ENCODE peak calls at places on chromosome 12, in five cellular contexts. R is hepatocyte, C is OCI-LY7, Z is SK-N-SH, I is PC-3. Y is an unnamed sample.

GRCh38 chr12:128829870-128830504 is 6.2 kb upstream of the SLC15A4 start:
- DNase-seq in C (peak; percentile 95), Z (no peak), R (no peak), I (peak; percentile 66), Y (no peak)

GRCh38 chr12:25959069-25959961 is 833 bp downstream of the RASSF8 start:
- DNase-seq in R (peak; percentile 76), Z (peak; percentile 27), I (peak; percentile 77), C (no peak), Y (peak; percentile 64)

GRCh38 chr12:127760357-127760756 is 506.6 kb upstream of the TMEM132C start:
- DNase-seq in Z (no peak), C (no peak), I (no peak), R (no peak), Y (no peak)

GRCh38 chr12:115920395-115921183 is 356.9 kb downstream of the MED13L start:
- DNase-seq in C (no peak), I (no peak), Z (no peak), R (no peak), Y (no peak)

GRCh38 chr12:1103632-1104031 is 112.6 kb downstream of the ERC1 start:
- DNase-seq in Z (no peak), I (no peak), R (no peak), C (no peak), Y (no peak)

GRCh38 chr12:42124764-42125371 is 19.8 kb downstream of the GXYLT1 start:
- DNase-seq in Z (no peak), I (no peak), R (no peak), C (no peak), Y (no peak)

GRCh38 chr12:105279460-105280056 is 43.6 kb upstream of the APPL2 start:
- DNase-seq in R (peak; percentile 30), I (no peak), Z (peak; percentile 16), C (peak; percentile 64), Y (peak; percentile 76)

GRCh38 chr12:47863985-47864384 is 40.8 kb downstream of the VDR start:
- DNase-seq in I (no peak), Z (no peak), C (no peak), R (no peak), Y (no peak)

GRCh38 chr12:43306066-43306465 is 245.9 kb downstream of the ADAMTS20 start:
- DNase-seq in C (no peak), I (peak; percentile 89), Z (no peak), R (peak; percentile 31), Y (no peak)

GRCh38 chr12:92784356-92784755 is 81.6 kb downstream of the PLEKHG7 start:
- DNase-seq in Z (no peak), I (no peak), R (no peak), C (no peak), Y (no peak)

GRCh38 chr12:51307655-51308593 is 16.1 kb downstream of the BIN2 start:
- DNase-seq in Z (no peak), R (peak; percentile 64), C (no peak), I (peak; percentile 94), Y (no peak)

GRCh38 chr12:8123124-8123888 is at the start of gene CLEC4A:
- DNase-seq in C (no peak), I (no peak), Z (no peak), R (no peak), Y (no peak)

GRCh38 chr12:58367041-58367440 is 425.7 kb downstream of the ATP23 start:
- DNase-seq in I (peak; percentile 47), C (no peak), Z (no peak), R (no peak), Y (no peak)

GRCh38 chr12:26787125-26787495 is 45.9 kb downstream of the ITPR2 start:
- DNase-seq in Z (peak; percentile 65), R (peak; percentile 11), I (peak; percentile 88), C (no peak), Y (no peak)

GRCh38 chr12:14408208-14408607 is 42.7 kb downstream of the ATF7IP start:
- DNase-seq in I (peak; percentile 15), Z (peak; percentile 13), R (no peak), C (no peak), Y (peak; percentile 81)

GRCh38 chr12:95623554-95624170 is 72.4 kb upstream of the USP44 start:
- DNase-seq in Z (peak; percentile 69), R (peak; percentile 82), C (peak; percentile 51), I (peak; percentile 89), Y (peak; percentile 99)

GRCh38 chr12:25518512-25518911 is 34.6 kb downstream of the LMNTD1 start:
- DNase-seq in I (no peak), R (no peak), Z (no peak), C (no peak), Y (no peak)

GRCh38 chr12:32107376-32108267 is 975 bp downstream of the BICD1 start:
- DNase-seq in I (peak; percentile 61), R (peak; percentile 19), Z (peak; percentile 31), C (peak; percentile 33), Y (peak; percentile 38)

GRCh38 chr12:14841761-14842160 is 1.6 kb downstream of the ART4 start:
- DNase-seq in Z (no peak), C (no peak), I (peak; percentile 79), R (peak; percentile 33), Y (peak; percentile 35)

GRCh38 chr12:49233842-49234526 is 30.9 kb upstream of the TUBA1C start:
- DNase-seq in I (no peak), R (no peak), Z (no peak), C (no peak), Y (peak; percentile 31)

GRCh38 chr12:75721231-75721641 is 209.8 kb upstream of the KRR1 start:
- DNase-seq in C (no peak), Z (no peak), I (no peak), R (no peak), Y (no peak)

GRCh38 chr12:58529897-58530296 is 390.4 kb downstream of the LRIG3 start:
- DNase-seq in C (no peak), Z (no peak), I (peak; percentile 86), R (peak; percentile 15), Y (no peak)

GRCh38 chr12:54357802-54358619 is 6.3 kb downstream of the GPR84 start:
- DNase-seq in Z (no peak), C (peak; percentile 64), R (no peak), I (peak; percentile 38), Y (no peak)

GRCh38 chr12:23628836-23629235 is 320.6 kb downstream of the SOX5 start:
- DNase-seq in I (no peak), R (no peak), Z (no peak), C (no peak), Y (peak; percentile 16)

GRCh38 chr12:132137483-132138125 is 6.5 kb downstream of the DDX51 start:
- DNase-seq in C (no peak), Z (no peak), R (no peak), I (no peak), Y (no peak)
- H3K9me2 ChIP-seq in C (no peaks in the 10 kb centered on the region), Z (no peaks in the 10 kb centered on the region), R (no peaks in the 10 kb centered on the region), I (no peaks in the 10 kb centered on the region), Y (no peaks in the 10 kb centered on the region)

DNA sequence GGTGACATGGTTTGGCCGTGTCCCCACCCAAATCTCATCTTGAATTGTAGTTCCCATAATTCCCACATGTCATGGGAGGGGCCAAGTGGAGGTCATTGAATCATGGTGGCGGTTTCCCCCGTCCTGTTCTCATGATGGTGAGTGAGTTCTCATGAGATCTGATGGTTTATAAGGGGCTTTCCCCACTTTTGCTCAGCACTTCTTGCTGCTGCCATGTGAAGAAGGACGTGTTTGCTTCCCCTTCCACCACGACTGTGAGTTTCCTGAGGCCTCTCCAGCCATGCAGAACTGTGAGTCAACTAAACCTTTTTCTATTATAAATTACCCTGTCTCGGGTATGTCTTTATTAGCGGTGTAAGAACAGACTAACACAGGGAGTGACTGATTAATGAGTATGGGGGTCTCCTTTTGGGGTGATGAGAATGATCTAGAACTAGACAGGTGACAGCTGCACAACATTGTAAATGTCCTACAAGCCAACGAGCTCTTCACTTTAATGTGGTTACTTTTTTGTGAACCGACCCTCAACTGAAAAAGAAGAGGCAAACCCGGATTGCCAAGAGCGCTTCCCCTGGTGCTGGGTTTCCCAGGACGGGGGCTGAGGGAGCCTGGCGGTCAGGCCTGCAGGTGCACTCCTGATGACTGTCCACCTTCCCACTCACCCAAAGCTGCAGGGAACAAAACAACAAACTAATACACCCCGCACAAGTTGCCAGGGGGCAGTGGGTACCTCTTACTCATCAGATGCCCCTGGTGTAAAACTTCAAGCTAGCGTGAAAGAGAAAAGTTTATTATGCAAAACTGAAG is 90.1 kb downstream of the NCOR2 start:
- DNase-seq in I (no peak), C (no peak), Z (no peak), R (no peak), Y (no peak)
- H4K20me1 ChIP-seq in I (no peaks in the 10 kb centered on the region), C (no peaks in the 10 kb centered on the region), Z (peaks cover 27% of the 10 kb centered on the region), R (peaks cover 10% of the 10 kb centered on the region), Y (no peaks in the 10 kb centered on the region)

GRCh38 chr12:28844718-28845117 is 304.4 kb upstream of the FAR2 start:
- DNase-seq in Z (no peak), C (no peak), I (no peak), R (no peak), Y (no peak)
- H3K9me2 ChIP-seq in Z (no peaks in the 10 kb centered on the region), C (no peaks in the 10 kb centered on the region), I (no peaks in the 10 kb centered on the region), R (no peaks in the 10 kb centered on the region), Y (no peaks in the 10 kb centered on the region)

GRCh38 chr12:55757701-55758100 is 14.8 kb downstream of the GDF11 start:
- DNase-seq in Z (no peak), R (no peak), C (no peak), I (no peak), Y (no peak)

GRCh38 chr12:55767156-55767555 is 24.2 kb downstream of the GDF11 start:
- DNase-seq in I (no peak), R (no peak), Z (no peak), C (no peak), Y (no peak)

GRCh38 chr12:55760663-55761062 is 17.7 kb downstream of the GDF11 start:
- DNase-seq in R (no peak), Z (no peak), C (no peak), I (no peak), Y (no peak)

DNA sequence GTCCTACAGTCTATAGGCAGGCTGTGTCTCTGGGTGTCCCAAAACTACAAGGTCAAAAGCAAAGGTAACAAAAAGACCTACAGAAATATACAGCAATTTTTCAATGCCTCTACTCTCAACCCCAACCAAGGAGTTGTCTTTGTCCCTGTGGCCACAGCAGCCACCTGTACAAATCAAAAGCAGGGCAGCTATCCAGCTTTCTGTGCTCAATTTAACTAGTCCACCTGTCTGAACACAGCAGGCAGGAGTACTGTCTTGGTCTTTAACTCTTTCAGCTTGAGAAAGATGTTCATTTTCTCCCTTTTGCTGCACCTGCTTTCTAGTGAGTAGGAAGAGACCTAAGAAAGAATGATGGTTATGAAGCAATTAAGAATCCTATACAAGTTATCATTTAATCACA is 19.7 kb downstream of the GDF11 start:
- DNase-seq in I (no peak), Z (no peak), C (no peak), R (no peak), Y (no peak)
- H4K20me1 ChIP-seq in I (no peaks in the 10 kb centered on the region), Z (no peaks in the 10 kb centered on the region), C (no peaks in the 10 kb centered on the region), R (no peaks in the 10 kb centered on the region), Y (peaks cover 35% of the 10 kb centered on the region)

GRCh38 chr12:6478406-6478805 is 7.9 kb upstream of the VAMP1 start:
- DNase-seq in R (no peak), C (no peak), I (no peak), Z (no peak), Y (no peak)
- H3K9me2 ChIP-seq in R (no peaks in the 10 kb centered on the region), C (no peaks in the 10 kb centered on the region), I (no peaks in the 10 kb centered on the region), Z (no peaks in the 10 kb centered on the region), Y (peaks cover 5% of the 10 kb centered on the region)